ENCODE peak calls at places on chromosomes 12 and 14, in six cellular contexts. One of them, this sample, is unnamed.

GRCh38 chr14:38405851-38406630 is 150.1 kb upstream of the CLEC14A start:
- DNase-seq in C1 segment of cervical spinal cord: no peak
- DNase-seq in fibroblast of mammary gland: peak; percentile 49
- DNase-seq in AG20443: peak; percentile 14
- DNase-seq in AG09309: peak; percentile 84
- DNase-seq in COR-L47: peak; percentile 45
- DNase-seq in this sample: no peak

GRCh38 chr14:92207928-92208265 is 86.1 kb downstream of the CPSF2 start:
- DNase-seq in fibroblast of mammary gland: no peak
- DNase-seq in AG09309: no peak
- DNase-seq in COR-L47: no peak
- DNase-seq in AG20443: no peak
- DNase-seq in C1 segment of cervical spinal cord: no peak
- DNase-seq in this sample: no peak

GRCh38 chr12:131543040-131543439 is 167.8 kb upstream of the SFSWAP start:
- DNase-seq in C1 segment of cervical spinal cord: no peak
- DNase-seq in AG20443: no peak
- DNase-seq in COR-L47: no peak
- DNase-seq in AG09309: no peak
- DNase-seq in fibroblast of mammary gland: no peak
- DNase-seq in this sample: no peak

GRCh38 chr14:100359881-100360280 is 36.7 kb downstream of the SLC25A47 start:
- DNase-seq in AG09309: no peak
- DNase-seq in fibroblast of mammary gland: no peak
- DNase-seq in COR-L47: no peak
- DNase-seq in C1 segment of cervical spinal cord: no peak
- DNase-seq in AG20443: no peak
- DNase-seq in this sample: no peak

GRCh38 chr12:111558107-111558376 is 41.1 kb downstream of the ATXN2 start:
- DNase-seq in fibroblast of mammary gland: no peak
- DNase-seq in COR-L47: no peak
- DNase-seq in C1 segment of cervical spinal cord: no peak
- DNase-seq in AG09309: no peak
- DNase-seq in AG20443: no peak
- DNase-seq in this sample: no peak

GRCh38 chr12:56146492-56147460 is 5.6 kb upstream of the MYL6B start:
- DNase-seq in fibroblast of mammary gland: peak; percentile 55
- DNase-seq in AG20443: no peak
- DNase-seq in C1 segment of cervical spinal cord: no peak
- DNase-seq in AG09309: no peak
- DNase-seq in COR-L47: no peak
- DNase-seq in this sample: no peak

GRCh38 chr12:99235381-99235780 is 412.2 kb upstream of the GARIN6 start:
- DNase-seq in fibroblast of mammary gland: no peak
- DNase-seq in AG20443: no peak
- DNase-seq in C1 segment of cervical spinal cord: no peak
- DNase-seq in AG09309: no peak
- DNase-seq in COR-L47: no peak
- DNase-seq in this sample: no peak

GRCh38 chr12:89883630-89884364 is 175.2 kb upstream of the ATP2B1 start:
- DNase-seq in COR-L47: peak; percentile 91
- DNase-seq in fibroblast of mammary gland: peak; percentile 44
- DNase-seq in AG20443: peak; percentile 21
- DNase-seq in C1 segment of cervical spinal cord: no peak
- DNase-seq in AG09309: no peak
- DNase-seq in this sample: no peak

GRCh38 chr12:71128191-71128590 is 29.6 kb downstream of the TSPAN8 start:
- DNase-seq in C1 segment of cervical spinal cord: no peak
- DNase-seq in fibroblast of mammary gland: peak; percentile 26
- DNase-seq in COR-L47: no peak
- DNase-seq in AG09309: no peak
- DNase-seq in AG20443: no peak
- DNase-seq in this sample: no peak